ENCODE peak calls at places on chromosome 13, in four cellular contexts. A is right lobe of liver, O is H1, J is ovary. M is an unnamed sample.

GRCh38 chr13:75181906-75182305 is 300.1 kb downstream of the TBC1D4 start:
- DNase-seq in A (no peak), J (no peak), O (no peak), M (no peak)

GRCh38 chr13:112984954-112985802 is 16.2 kb downstream of the MCF2L start:
- DNase-seq in A (no peak), O (no peak), J (no peak), M (peak; percentile 41)

GRCh38 chr13:109212630-109213029 is 573.8 kb downstream of the IRS2 start:
- DNase-seq in O (no peak), J (no peak), A (no peak), M (no peak)

GRCh38 chr13:39362652-39363390 is 240.2 kb downstream of the LHFPL6 start:
- DNase-seq in A (no peak), O (no peak), J (no peak), M (no peak)

GRCh38 chr13:39616087-39616694 is 13.2 kb upstream of the LHFPL6 start:
- DNase-seq in J (peak; percentile 29), A (no peak), O (no peak), M (peak; percentile 47)

GRCh38 chr13:76009491-76009890 is 373.4 kb downstream of the LMO7 start:
- DNase-seq in J (no peak), A (no peak), O (no peak), M (no peak)

GRCh38 chr13:28654276-28654675 is 4.7 kb upstream of the POMP start:
- DNase-seq in O (no peak), A (no peak), J (no peak), M (no peak)

GRCh38 chr13:107765724-107766436 is 449.5 kb downstream of the LIG4 start:
- DNase-seq in J (no peak), A (no peak), O (no peak), M (no peak)

GRCh38 chr13:108496364-108497215 is 132.8 kb upstream of the MYO16 start:
- DNase-seq in A (no peak), O (peak; percentile 46), J (no peak), M (no peak)

GRCh38 chr13:20405691-20406090 is 120.0 kb downstream of the CRYL1 start:
- DNase-seq in A (no peak), O (peak; percentile 75), J (no peak), M (no peak)

GRCh38 chr13:101942535-101943157 is 459.2 kb downstream of the FGF14 start:
- DNase-seq in O (no peak), J (no peak), A (no peak), M (no peak)

GRCh38 chr13:100722517-100722916 is 47.9 kb upstream of the TMTC4 start:
- DNase-seq in J (no peak), A (no peak), O (no peak), M (no peak)

GRCh38 chr13:90201198-90201597 is 1146.3 kb upstream of the MIR17HG start:
- DNase-seq in O (no peak), A (no peak), J (no peak), M (no peak)

GRCh38 chr13:76697277-76697676 is 188.9 kb downstream of the KCTD12 start:
- DNase-seq in O (no peak), A (no peak), J (no peak), M (no peak)

GRCh38 chr13:29743229-29743786 is 107.1 kb downstream of the UBL3 start:
- DNase-seq in A (no peak), J (no peak), O (no peak), M (no peak)

GRCh38 chr13:91358384-91358776 is 10.9 kb downstream of the MIR17HG start:
- DNase-seq in O (no peak), J (no peak), A (no peak), M (no peak)

GRCh38 chr13:29934531-29935308 is 84.3 kb upstream of the UBL3 start:
- DNase-seq in O (no peak), A (no peak), J (no peak), M (no peak)

GRCh38 chr13:31982540-31982939 is 49.0 kb upstream of the FRY start:
- DNase-seq in J (no peak), O (no peak), A (peak; percentile 69), M (peak; percentile 43)

GRCh38 chr13:84126671-84127171 is 244.4 kb upstream of the SLITRK1 start:
- DNase-seq in J (no peak), A (no peak), O (no peak), M (no peak)

GRCh38 chr13:40351537-40352384 is 314.7 kb downstream of the FOXO1 start:
- DNase-seq in J (no peak), A (no peak), O (no peak), M (no peak)

GRCh38 chr13:47903836-47904235 is 97.2 kb downstream of the SUCLA2 start:
- DNase-seq in J (no peak), O (no peak), A (no peak), M (no peak)

GRCh38 chr13:113064534-113065405 is 40.8 kb upstream of the F7 start:
- DNase-seq in O (no peak), J (no peak), A (no peak), M (no peak)

GRCh38 chr13:114283581-114283980 is 2.2 kb downstream of the UPF3A start:
- DNase-seq in A (no peak), O (no peak), J (no peak), M (no peak)

GRCh38 chr13:42977219-42977659 is 14.8 kb downstream of the EPSTI1 start:
- DNase-seq in A (no peak), O (no peak), J (no peak), M (no peak)

GRCh38 chr13:76016799-76017198 is 380.7 kb downstream of the LMO7 start:
- DNase-seq in A (no peak), J (no peak), O (peak; percentile 73), M (no peak)

GRCh38 chr13:44879452-44880058 is 109.7 kb downstream of the NUFIP1 start:
- DNase-seq in A (no peak), O (no peak), J (no peak), M (no peak)

GRCh38 chr13:77915676-77916075 is 3.0 kb downstream of the EDNRB start:
- DNase-seq in J (no peak), O (no peak), A (no peak), M (no peak)

GRCh38 chr13:40662866-40663265 is 3.6 kb downstream of the FOXO1 start:
- DNase-seq in J (no peak), A (no peak), O (no peak), M (no peak)

GRCh38 chr13:77136902-77137420 is 110.0 kb upstream of the FBXL3 start:
- DNase-seq in J (no peak), O (no peak), A (no peak), M (no peak)

GRCh38 chr13:28631792-28632191 is 27.1 kb upstream of the POMP start:
- DNase-seq in O (no peak), A (no peak), J (no peak), M (no peak)

GRCh38 chr13:94674609-94675348 is 37.6 kb downstream of the SOX21 start:
- DNase-seq in A (peak; percentile 57), J (no peak), O (peak; percentile 85), M (peak; percentile 37)

GRCh38 chr13:112624040-112624439 is 36.1 kb upstream of the TUBGCP3 start:
- DNase-seq in J (no peak), O (no peak), A (no peak), M (no peak)

GRCh38 chr13:29924482-29924884 is 74.1 kb upstream of the UBL3 start:
- DNase-seq in A (no peak), O (no peak), J (no peak), M (no peak)

GRCh38 chr13:80586356-80586755 is 245.4 kb upstream of the SPRY2 start:
- DNase-seq in A (no peak), O (no peak), J (no peak), M (no peak)

GRCh38 chr13:114319441-114319871 is 5.2 kb downstream of the CHAMP1 start:
- DNase-seq in J (no peak), A (no peak), O (no peak), M (no peak)

GRCh38 chr13:110638814-110639806 is 23.8 kb downstream of the NAXD start:
- DNase-seq in A (no peak), J (no peak), O (peak; percentile 36), M (no peak)
- TF ChIP-seq POLR2A in A (no peak), J (no peak), O (no peak), M (no peak)

GRCh38 chr13:103134271-103134670 is 68.1 kb upstream of the SLC10A2 start:
- DNase-seq in O (no peak), J (no peak), A (no peak), M (no peak)
- TF ChIP-seq CTCF in O (no peak), J (no peak), A (no peak), M (no peak)

GRCh38 chr13:50403311-50403710 is 388.1 kb downstream of the KCNRG start:
- DNase-seq in A (no peak), J (no peak), O (no peak), M (no peak)

GRCh38 chr13:50404769-50405168 is 389.5 kb downstream of the KCNRG start:
- DNase-seq in O (no peak), J (no peak), A (no peak), M (no peak)

GRCh38 chr13:50400035-50400726 is 384.9 kb downstream of the KCNRG start:
- DNase-seq in A (no peak), O (no peak), J (no peak), M (no peak)

GRCh38 chr13:50401721-50402510 is 386.7 kb downstream of the KCNRG start:
- DNase-seq in J (no peak), A (no peak), O (no peak), M (no peak)

DNA sequence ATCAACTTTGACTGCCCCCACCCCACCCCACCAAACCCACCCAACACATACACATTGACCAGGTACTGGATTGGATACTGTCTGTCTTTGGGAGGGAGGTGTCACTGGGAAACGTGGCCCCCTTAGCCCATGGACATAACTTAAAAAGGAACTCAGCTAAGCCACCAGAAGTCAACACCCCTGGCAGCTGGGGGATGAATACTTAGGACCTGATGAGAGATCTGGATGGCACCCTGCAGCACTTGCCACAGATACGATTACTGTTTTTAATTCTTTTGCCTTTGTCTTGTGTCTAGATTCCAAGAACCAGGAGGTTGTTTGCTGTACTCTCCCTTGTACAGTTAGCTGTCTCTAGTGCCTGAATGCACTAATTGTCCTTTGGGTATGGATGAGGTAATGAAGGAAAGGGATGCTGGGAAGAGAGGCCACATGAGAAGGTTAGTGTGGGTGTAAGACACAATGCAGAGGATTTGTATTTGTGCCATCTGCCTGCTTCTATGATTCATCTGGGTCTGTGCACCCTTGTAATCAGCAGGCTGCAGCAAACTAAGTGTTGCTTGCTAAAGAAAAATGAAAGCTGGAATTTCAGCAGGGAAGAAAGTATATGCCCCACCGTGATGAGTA is 385.8 kb downstream of the KCNRG start:
- DNase-seq in J (no peak), A (no peak), O (no peak), M (no peak)
- H3K4me1 ChIP-seq in J (no peaks in the 10 kb centered on the region), A (no peaks in the 10 kb centered on the region), O (no peaks in the 10 kb centered on the region), M (no peaks in the 10 kb centered on the region)

GRCh38 chr13:49110122-49110831 is 109.9 kb upstream of the MLNR start:
- DNase-seq in J (peak; percentile 69), A (peak; percentile 83), O (peak; percentile 59), M (peak; percentile 59)
- TF ChIP-seq POLR2A in J (no peak), A (peak; percentile 45), O (no peak), M (no peak)